ENCODE peak calls at places on chromosomes 7 and 10, in four cellular contexts. J, L, N and M are unnamed samples.

GRCh38 chr10:110840225-110840922 is 31.4 kb upstream of the PDCD4 start:
- DNase-seq in J (no peak), N (no peak), L (no peak), M (no peak)

GRCh38 chr10:69202332-69202731 is 17.8 kb upstream of the HKDC1 start:
- DNase-seq in N (no peak), L (no peak), J (no peak), M (no peak)

GRCh38 chr10:17354781-17355180 is 99.6 kb downstream of the ST8SIA6 start:
- DNase-seq in J (no peak), N (no peak), L (no peak), M (no peak)

GRCh38 chr10:6200588-6201510 is 1.9 kb upstream of the PFKFB3 start:
- DNase-seq in L (no peak), N (no peak), J (no peak), M (no peak)

GRCh38 chr7:25456467-25457171 is 228.3 kb upstream of the NPVF start:
- DNase-seq in J (no peak), N (no peak), L (no peak), M (no peak)

GRCh38 chr10:74923556-74923955 is 97.2 kb downstream of the KAT6B start:
- DNase-seq in N (no peak), L (no peak), J (no peak), M (no peak)

GRCh38 chr10:73940634-73941221 is 29.8 kb downstream of the PLAU start:
- DNase-seq in L (peak), J (no peak), N (peak), M (peak)

GRCh38 chr10:116994113-116994890 is 10.7 kb downstream of the SHTN1 start:
- DNase-seq in N (no peak), J (no peak), L (no peak), M (no peak)

GRCh38 chr10:33152146-33152545 is 182.3 kb downstream of the NRP1 start:
- DNase-seq in J (no peak), N (no peak), L (no peak), M (no peak)

GRCh38 chr7:46630031-46630430 is 709.0 kb upstream of the IGFBP3 start:
- DNase-seq in J (no peak), L (peak), N (no peak), M (no peak)

GRCh38 chr10:124701881-124702656 is 42.1 kb downstream of the FAM53B start:
- DNase-seq in L (no peak), N (no peak), J (no peak), M (no peak)